ENCODE peak calls at places on chromosomes 12 and 14, in ten cellular contexts. G is germinal center; X is left colon; J is stimulated activated CD4-positive, alpha-beta T cell treated with anti-CD3 and anti-CD28 coated beads, Interleukin-15, amount 100 ng/mL, for 24 hours; Z is activated naive CD4-positive, alpha-beta T cell treated with anti-CD3 and anti-CD28 coated beads, Interleukin-2, amount 50 U/mL, for 16 hours; E is psoas muscle; U is omental fat pad; C is HCEC 1CT; Q is foreskin melanocyte; O is endothelial cell. W is an unnamed sample.

GRCh38 chr14:75822522-75823288 is 159.1 kb downstream of the TGFB3 start:
- DNase-seq in G (no peak), X (peak), J (no peak), Z (no peak), E (no peak), U (no peak), C (peak), Q (peak), O (no peak), W (no peak)

GRCh38 chr14:36835145-36835544 is 173.5 kb downstream of the PAX9 start:
- DNase-seq in G (no peak), X (no peak), J (no peak), Z (no peak), E (no peak), U (no peak), C (no peak), Q (no peak), O (no peak), W (no peak)

GRCh38 chr12:120887253-120888043 is 16.7 kb downstream of the SPPL3 start:
- DNase-seq in G (no peak), X (no peak), J (peak), Z (peak), E (no peak), U (no peak), C (no peak), Q (no peak), O (no peak), W (no peak)

GRCh38 chr12:61536525-61536924 is 723.7 kb upstream of the USP15 start:
- DNase-seq in G (no peak), X (no peak), J (no peak), Z (no peak), E (no peak), U (no peak), C (no peak), Q (no peak), O (no peak), W (no peak)

GRCh38 chr14:23348297-23348655 is 4.4 kb downstream of the SLC22A17 start:
- DNase-seq in G (no peak), X (no peak), J (no peak), Z (no peak), E (no peak), U (no peak), C (no peak), Q (no peak), O (no peak), W (no peak)

GRCh38 chr14:64513271-64513670 is 8.7 kb downstream of the ZBTB1 start:
- DNase-seq in G (no peak), X (no peak), J (no peak), Z (no peak), E (no peak), U (no peak), C (no peak), Q (no peak), O (no peak), W (no peak)

GRCh38 chr12:13487326-13487725 is 290.8 kb downstream of the EMP1 start:
- DNase-seq in G (no peak), X (no peak), J (no peak), Z (no peak), E (no peak), U (no peak), C (no peak), Q (no peak), O (no peak), W (no peak)

GRCh38 chr12:124680863-124681778 is 113.7 kb upstream of the NCOR2 start:
- DNase-seq in G (no peak), X (no peak), J (peak), Z (no peak), E (peak), U (no peak), C (peak), Q (peak), O (no peak), W (peak)

GRCh38 chr14:93285048-93285447 is 47.8 kb downstream of the BTBD7 start:
- DNase-seq in G (no peak), X (no peak), J (no peak), Z (no peak), E (no peak), U (no peak), C (no peak), Q (no peak), O (no peak), W (no peak)

GRCh38 chr14:21231020-21231652 is 38.1 kb downstream of the HNRNPC start:
- DNase-seq in G (no peak), X (no peak), J (no peak), Z (peak), E (no peak), U (no peak), C (no peak), Q (no peak), O (no peak), W (no peak)

GRCh38 chr14:77459072-77459723 is 1.3 kb downstream of the AHSA1 start:
- DNase-seq in G (peak), X (peak), J (peak), Z (peak), E (no peak), U (peak), C (peak), Q (peak), O (peak), W (no peak)

GRCh38 chr14:67557118-67557517 is 24.0 kb downstream of the PLEKHH1 start:
- DNase-seq in G (no peak), X (no peak), J (no peak), Z (no peak), E (peak), U (no peak), C (no peak), Q (no peak), O (no peak), W (no peak)

GRCh38 chr14:100779691-100780080 is 46.2 kb upstream of the MEG3 start:
- DNase-seq in G (no peak), X (no peak), J (no peak), Z (no peak), E (peak), U (no peak), C (no peak), Q (no peak), O (no peak), W (no peak)

GRCh38 chr14:75175677-75176141 is 703 bp downstream of the TMED10 start:
- DNase-seq in G (no peak), X (no peak), J (no peak), Z (no peak), E (no peak), U (no peak), C (no peak), Q (no peak), O (no peak), W (no peak)

GRCh38 chr12:93638095-93638494 is 39.1 kb upstream of the CRADD start:
- DNase-seq in G (no peak), X (no peak), J (no peak), Z (no peak), E (no peak), U (no peak), C (peak), Q (no peak), O (no peak), W (no peak)

GRCh38 chr12:6278439-6279255 is 31.8 kb upstream of the PLEKHG6 start:
- DNase-seq in G (peak), X (peak), J (peak), Z (peak), E (peak), U (peak), C (peak), Q (peak), O (peak), W (peak)

GRCh38 chr14:77053046-77053841 is 24.7 kb upstream of the IRF2BPL start:
- DNase-seq in G (peak), X (peak), J (peak), Z (peak), E (peak), U (peak), C (peak), Q (no peak), O (peak), W (peak)

GRCh38 chr14:76720382-76720813 is 40.9 kb upstream of the VASH1 start:
- DNase-seq in G (no peak), X (peak), J (no peak), Z (no peak), E (peak), U (no peak), C (peak), Q (peak), O (peak), W (peak)

GRCh38 chr14:59664741-59665140 is 88.1 kb upstream of the CCDC175 start:
- DNase-seq in G (no peak), X (no peak), J (no peak), Z (no peak), E (no peak), U (no peak), C (no peak), Q (no peak), O (no peak), W (no peak)

GRCh38 chr14:37021406-37021805 is 151.0 kb downstream of the SLC25A21 start:
- DNase-seq in G (no peak), X (no peak), J (no peak), Z (no peak), E (no peak), U (no peak), C (no peak), Q (no peak), O (no peak), W (no peak)

GRCh38 chr12:95390192-95390591 is 83.8 kb upstream of the METAP2 start:
- DNase-seq in G (peak), X (no peak), J (no peak), Z (no peak), E (no peak), U (no peak), C (no peak), Q (no peak), O (no peak), W (no peak)

GRCh38 chr12:52614381-52615207 is 3.8 kb downstream of the KRT73 start:
- DNase-seq in G (no peak), X (no peak), J (no peak), Z (no peak), E (no peak), U (no peak), C (no peak), Q (no peak), O (no peak), W (no peak)

GRCh38 chr14:95265106-95266094 is 54.3 kb downstream of the CLMN start:
- DNase-seq in G (peak), X (no peak), J (peak), Z (peak), E (no peak), U (no peak), C (peak), Q (peak), O (no peak), W (no peak)